ENCODE peak calls at places on chromosomes 1 and 21, in six cellular contexts. U is activated CD4-positive, alpha-beta T cell treated with anti-CD3 and anti-CD28 coated beads, Interleukin-2, amount 50 U/mL, for 1 hour; E is osteocyte; A is nucleus accumbens; M is astrocyte; J is ELF-1. L is an unnamed sample.

GRCh38 chr1:153608742-153609584 is 4.0 kb downstream of the S100A16 start:
- DNase-seq in U (peak), E (peak), A (no peak), M (peak), J (peak), L (peak)

GRCh38 chr1:32263744-32264143 is 12.7 kb downstream of the LCK start:
- DNase-seq in U (no peak), E (no peak), A (no peak), M (no peak), J (no peak), L (no peak)

GRCh38 chr1:229377429-229377828 is 34.6 kb upstream of the CCSAP start:
- DNase-seq in U (no peak), E (peak), A (no peak), M (no peak), J (no peak), L (no peak)

GRCh38 chr21:34996304-34997081 is 52.6 kb downstream of the RUNX1 start:
- DNase-seq in U (no peak), E (no peak), A (no peak), M (peak), J (peak), L (peak)

GRCh38 chr21:32413697-32414578 is 1.4 kb downstream of the EVA1C start:
- DNase-seq in U (no peak), E (no peak), A (no peak), M (peak), J (no peak), L (peak)

GRCh38 chr1:41364444-41365319 is 3.4 kb downstream of the FOXO6 start:
- DNase-seq in U (no peak), E (no peak), A (no peak), M (no peak), J (no peak), L (no peak)

GRCh38 chr1:185156321-185156853 is 366 bp downstream of the TRMT1L start:
- DNase-seq in U (no peak), E (no peak), A (no peak), M (peak), J (no peak), L (peak)

GRCh38 chr1:9629445-9630201 is 21.9 kb upstream of the PIK3CD start:
- DNase-seq in U (peak), E (no peak), A (no peak), M (no peak), J (no peak), L (no peak)

GRCh38 chr1:2415337-2415736 is 3.0 kb upstream of the PEX10 start:
- DNase-seq in U (no peak), E (no peak), A (no peak), M (no peak), J (no peak), L (no peak)

GRCh38 chr1:30085814-30086770 is 637.3 kb downstream of the MATN1 start:
- DNase-seq in U (no peak), E (no peak), A (peak), M (peak), J (peak), L (peak)

GRCh38 chr1:229582011-229582694 is 23.6 kb upstream of the ABCB10 start:
- DNase-seq in U (no peak), E (peak), A (no peak), M (peak), J (no peak), L (peak)

GRCh38 chr1:46687095-46687659 is 15.5 kb downstream of the TEX38 start:
- DNase-seq in U (no peak), E (no peak), A (peak), M (peak), J (no peak), L (peak)

GRCh38 chr1:238115852-238116251 is 225.1 kb upstream of the ZP4 start:
- DNase-seq in U (no peak), E (no peak), A (no peak), M (no peak), J (no peak), L (no peak)

GRCh38 chr1:99650773-99651437 is 5.0 kb downstream of the PALMD start:
- DNase-seq in U (no peak), E (no peak), A (no peak), M (peak), J (no peak), L (no peak)

GRCh38 chr21:45507888-45508508 is 34.2 kb downstream of the SLC19A1 start:
- DNase-seq in U (no peak), E (no peak), A (no peak), M (no peak), J (no peak), L (no peak)

GRCh38 chr1:39387452-39387851 is 104.0 kb upstream of the BMP8A start:
- DNase-seq in U (no peak), E (no peak), A (no peak), M (peak), J (peak), L (peak)

GRCh38 chr21:40140675-40141074 is 273.4 kb downstream of the PCP4 start:
- DNase-seq in U (no peak), E (no peak), A (no peak), M (no peak), J (no peak), L (no peak)

GRCh38 chr1:125064481-125064880 is 3879.7 kb downstream of the SRGAP2C start:
- DNase-seq in U (no peak), E (peak), A (no peak), M (no peak), J (no peak), L (no peak)

GRCh38 chr1:181135815-181136737 is 47.6 kb downstream of the IER5 start:
- DNase-seq in U (no peak), E (no peak), A (no peak), M (peak), J (no peak), L (peak)

GRCh38 chr1:208326033-208326432 is 81.8 kb upstream of the PLXNA2 start:
- DNase-seq in U (no peak), E (no peak), A (no peak), M (no peak), J (no peak), L (no peak)

GRCh38 chr1:67441183-67441582 is 11.0 kb upstream of the SERBP1 start:
- DNase-seq in U (peak), E (no peak), A (no peak), M (peak), J (no peak), L (peak)

GRCh38 chr21:46182548-46183336 is 1.5 kb downstream of the SPATC1L start:
- DNase-seq in U (no peak), E (no peak), A (no peak), M (no peak), J (no peak), L (no peak)

GRCh38 chr21:27077501-27077900 is 110.6 kb upstream of the ADAMTS5 start:
- DNase-seq in U (no peak), E (no peak), A (no peak), M (no peak), J (no peak), L (peak)

GRCh38 chr1:28595412-28596191 is 3.5 kb downstream of the RAB42 start:
- DNase-seq in U (no peak), E (no peak), A (no peak), M (no peak), J (no peak), L (no peak)

GRCh38 chr21:34018910-34019309 is 54.5 kb upstream of the MRPS6 start:
- DNase-seq in U (no peak), E (no peak), A (no peak), M (no peak), J (no peak), L (no peak)

GRCh38 chr1:61184035-61184713 is 101.8 kb downstream of the NFIA start:
- DNase-seq in U (no peak), E (no peak), A (peak), M (peak), J (no peak), L (peak)

GRCh38 chr1:115877511-115877910 is 36.6 kb upstream of the NHLH2 start:
- DNase-seq in U (no peak), E (no peak), A (no peak), M (no peak), J (peak), L (no peak)

GRCh38 chr1:94614980-94615379 is 73.4 kb upstream of the F3 start:
- DNase-seq in U (no peak), E (no peak), A (no peak), M (no peak), J (no peak), L (no peak)

GRCh38 chr1:223087231-223087990 is 55.6 kb downstream of the TLR5 start:
- DNase-seq in U (no peak), E (no peak), A (no peak), M (peak), J (no peak), L (peak)

GRCh38 chr1:174040387-174040786 is 18.2 kb upstream of the RC3H1 start:
- DNase-seq in U (no peak), E (no peak), A (no peak), M (peak), J (no peak), L (peak)

GRCh38 chr1:4963251-4963650 is 308.8 kb downstream of the AJAP1 start:
- DNase-seq in U (no peak), E (no peak), A (no peak), M (peak), J (no peak), L (no peak)

GRCh38 chr21:25938673-25939395 is 204.1 kb downstream of the GABPA start:
- DNase-seq in U (no peak), E (no peak), A (no peak), M (no peak), J (no peak), L (no peak)

GRCh38 chr1:232040260-232040659 is 413.7 kb downstream of the DISC1 start:
- DNase-seq in U (no peak), E (no peak), A (no peak), M (no peak), J (no peak), L (no peak)

GRCh38 chr1:165697881-165698842 is at the start of gene ALDH9A1:
- DNase-seq in U (peak), E (peak), A (peak), M (peak), J (peak), L (peak)

GRCh38 chr1:60483471-60483870 is 409.9 kb upstream of the C1orf87 start:
- DNase-seq in U (no peak), E (no peak), A (no peak), M (no peak), J (no peak), L (no peak)

L was measured in fibroblast of lung.